ENCODE peak calls at places on chromosome 17, in seven cellular contexts. V is fibroblast of lung, Q is Panc1, I is HL-60, P is brain microvascular endothelial cell, Y is spleen, A is uterus. T is an unnamed sample.

GRCh38 chr17:8753136-8753975 is 5.0 kb downstream of the SPDYE4 start:
- DNase-seq in V (no peak), Q (no peak), I (no peak), P (no peak), Y (no peak), A (no peak), T (no peak)

GRCh38 chr17:47836601-47837000 is 4.5 kb downstream of the SCRN2 start:
- DNase-seq in V (no peak), Q (no peak), I (no peak), P (no peak), Y (no peak), A (no peak), T (no peak)

GRCh38 chr17:32936894-32937500 is 9.0 kb downstream of the TMEM98 start:
- DNase-seq in V (peak; percentile 75), Q (peak; percentile 20), I (peak; percentile 4), P (peak; percentile 49), Y (peak; percentile 81), A (peak; percentile 83), T (peak; percentile 64)

GRCh38 chr17:1275962-1276736 is 3.3 kb upstream of the TRARG1 start:
- DNase-seq in V (peak; percentile 43), Q (no peak), I (no peak), P (peak; percentile 20), Y (peak; percentile 89), A (peak; percentile 49), T (peak; percentile 69)

GRCh38 chr17:11996722-11997146 is 541 bp downstream of the ZNF18 start:
- DNase-seq in V (peak; percentile 34), Q (no peak), I (no peak), P (peak; percentile 14), Y (no peak), A (no peak), T (peak; percentile 63)

GRCh38 chr17:50908860-50909764 is 43.0 kb upstream of the TOB1 start:
- DNase-seq in V (no peak), Q (no peak), I (peak; percentile 69), P (no peak), Y (peak; percentile 79), A (no peak), T (no peak)

GRCh38 chr17:78889525-78889924 is 13.5 kb downstream of the CEP295NL start:
- DNase-seq in V (no peak), Q (no peak), I (no peak), P (no peak), Y (no peak), A (no peak), T (peak; percentile 17)

GRCh38 chr17:17626151-17626805 is 34.8 kb upstream of the PEMT start:
- DNase-seq in V (no peak), Q (no peak), I (no peak), P (no peak), Y (no peak), A (no peak), T (no peak)

GRCh38 chr17:45427181-45427835 is 5.4 kb downstream of the ARHGAP27 start:
- DNase-seq in V (no peak), Q (no peak), I (no peak), P (no peak), Y (peak; percentile 72), A (no peak), T (no peak)

GRCh38 chr17:39270923-39271322 is 45.2 kb upstream of the STAC2 start:
- DNase-seq in V (peak; percentile 92), Q (peak; percentile 2), I (no peak), P (peak; percentile 37), Y (no peak), A (no peak), T (peak; percentile 59)

GRCh38 chr17:65366102-65366844 is 195.2 kb downstream of the AXIN2 start:
- DNase-seq in V (no peak), Q (no peak), I (no peak), P (no peak), Y (no peak), A (no peak), T (no peak)

GRCh38 chr17:2421315-2422147 is 20.7 kb upstream of the MNT start:
- DNase-seq in V (peak; percentile 58), Q (no peak), I (no peak), P (no peak), Y (no peak), A (no peak), T (peak; percentile 16)

GRCh38 chr17:42674755-42675347 is 1.9 kb downstream of the PLEKHH3 start:
- DNase-seq in V (no peak), Q (no peak), I (no peak), P (no peak), Y (no peak), A (no peak), T (peak; percentile 28)

GRCh38 chr17:55783684-55784245 is 32.9 kb downstream of the PCTP start:
- DNase-seq in V (peak; percentile 39), Q (no peak), I (peak; percentile 62), P (no peak), Y (no peak), A (peak; percentile 53), T (no peak)

GRCh38 chr17:71444011-71444574 is 676.7 kb upstream of the SOX9 start:
- DNase-seq in V (no peak), Q (no peak), I (no peak), P (no peak), Y (no peak), A (no peak), T (no peak)

GRCh38 chr17:81665205-81666091 is 957 bp downstream of the OXLD1 start:
- DNase-seq in V (peak; percentile 23), Q (no peak), I (peak; percentile 60), P (peak; percentile 15), Y (no peak), A (no peak), T (peak; percentile 61)

GRCh38 chr17:19716108-19717030 is at the start of gene SLC47A2:
- DNase-seq in V (no peak), Q (no peak), I (no peak), P (no peak), Y (no peak), A (no peak), T (no peak)

GRCh38 chr17:19714542-19715411 is 1.6 kb downstream of the SLC47A2 start:
- DNase-seq in V (no peak), Q (no peak), I (no peak), P (no peak), Y (no peak), A (no peak), T (peak; percentile 5)

GRCh38 chr17:19713901-19714361 is 2.5 kb downstream of the SLC47A2 start:
- DNase-seq in V (no peak), Q (no peak), I (no peak), P (no peak), Y (no peak), A (no peak), T (no peak)

GRCh38 chr17:19712436-19713004 is 3.9 kb downstream of the SLC47A2 start:
- DNase-seq in V (no peak), Q (no peak), I (no peak), P (no peak), Y (no peak), A (no peak), T (no peak)

GRCh38 chr17:19713462-19713861 is 2.9 kb downstream of the SLC47A2 start:
- DNase-seq in V (no peak), Q (no peak), I (no peak), P (no peak), Y (no peak), A (no peak), T (no peak)
- TF ChIP-seq CTCF in V (no peak), Q (no peak), I (no peak), P (peak; percentile 48), Y (no peak), A (no peak), T (no peak)

GRCh38 chr17:58340623-58340876 is 11.5 kb downstream of the SUPT4H1 start:
- DNase-seq in V (no peak), Q (no peak), I (no peak), P (no peak), Y (no peak), A (no peak), T (no peak)

GRCh38 chr17:58339775-58340622 is 11.4 kb upstream of the TSPOAP1 start:
- DNase-seq in V (no peak), Q (no peak), I (no peak), P (no peak), Y (peak; percentile 51), A (no peak), T (peak; percentile 42)

GRCh38 chr17:58337600-58338453 is 9.2 kb upstream of the TSPOAP1 start:
- DNase-seq in V (peak; percentile 93), Q (no peak), I (peak; percentile 94), P (peak; percentile 69), Y (peak; percentile 99), A (peak; percentile 59), T (peak; percentile 96)

GRCh38 chr17:58338454-58338841 is 9.9 kb upstream of the TSPOAP1 start:
- DNase-seq in V (no peak), Q (no peak), I (no peak), P (no peak), Y (no peak), A (no peak), T (no peak)

DNA sequence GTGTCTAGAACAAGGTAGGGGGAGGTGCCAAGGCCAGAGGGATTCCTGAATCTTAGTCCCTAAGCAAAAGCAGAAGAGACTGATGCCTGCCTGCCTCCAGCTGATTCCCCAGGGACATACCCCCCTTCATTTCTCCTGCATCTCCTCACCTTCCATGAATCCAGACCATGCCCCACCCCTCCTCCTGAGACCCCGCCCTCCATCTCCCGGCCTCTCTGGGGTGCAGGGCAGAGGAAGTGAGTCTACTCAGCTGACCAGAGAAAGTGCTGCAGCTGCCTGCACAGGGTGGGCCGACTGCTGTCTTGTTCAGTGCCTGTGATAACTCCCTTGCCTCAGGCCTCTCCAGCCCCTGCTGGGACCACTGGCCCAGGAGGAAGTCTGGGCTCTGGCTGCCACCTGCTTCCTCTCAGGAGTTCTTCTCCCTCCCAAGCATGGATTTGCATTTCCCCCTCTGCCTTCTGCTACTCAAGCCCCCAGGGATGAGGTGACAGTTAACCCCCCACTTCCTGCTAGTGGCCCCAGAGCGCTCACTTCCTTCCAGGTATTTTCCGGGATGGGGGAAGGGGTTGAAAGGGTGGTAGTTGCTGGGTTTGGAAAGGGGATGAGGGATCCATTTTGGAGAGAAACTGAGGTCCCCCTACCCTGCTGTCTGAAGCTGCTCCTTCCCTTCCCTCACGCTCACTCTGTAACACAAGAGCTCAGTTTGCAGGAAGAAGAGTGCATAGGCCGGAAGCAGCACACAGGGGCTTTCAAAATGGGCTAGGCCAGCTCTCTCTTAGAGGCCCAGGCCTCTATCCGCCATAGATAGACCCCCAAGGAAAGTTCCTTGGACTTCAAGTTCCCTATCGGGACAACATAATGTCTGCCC is 10.5 kb upstream of the TSPOAP1 start:
- DNase-seq in V (peak; percentile 70), Q (no peak), I (peak; percentile 98), P (peak; percentile 51), Y (peak; percentile 93), A (no peak), T (peak; percentile 86)
- H3K27ac ChIP-seq in V (peak overlapping the region; percentile 80), Q (no peak overlapping the region), I (peak overlapping the region; percentile 100), P (peak overlapping the region; percentile 66), Y (peak overlapping the region; percentile 97), A (peak overlapping the region; percentile 83), T (peak overlapping the region; percentile 99)

GRCh38 chr17:75594499-75595283 is 7.1 kb downstream of the MYO15B start:
- DNase-seq in V (no peak), Q (no peak), I (no peak), P (no peak), Y (no peak), A (no peak), T (peak; percentile 25)
- TF ChIP-seq CTCF in V (no peak), Q (no peak), I (no peak), P (no peak), Y (no peak), A (no peak), T (peak; percentile 36)

DNA sequence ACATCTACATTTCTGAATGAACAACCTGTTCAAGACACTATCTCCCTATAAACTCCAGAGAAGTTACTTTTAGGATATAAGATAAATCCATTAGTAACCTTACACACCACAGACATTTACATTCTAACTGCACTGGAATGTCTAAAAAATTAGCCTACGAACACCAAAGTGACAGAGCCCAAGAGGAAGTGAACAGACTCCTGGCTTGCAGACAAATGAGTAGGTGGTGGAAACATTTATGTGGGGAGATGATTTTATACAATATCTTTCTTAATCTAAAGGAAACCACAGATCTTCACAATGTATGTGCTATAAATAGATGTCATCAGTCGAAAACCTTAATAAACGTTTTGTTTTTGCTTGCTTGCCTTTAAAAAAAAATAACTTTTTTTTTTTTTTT is 18.8 kb downstream of the ZNF652 start:
- DNase-seq in V (no peak), Q (no peak), I (no peak), P (peak; percentile 25), Y (no peak), A (no peak), T (peak; percentile 42)
- H3K27ac ChIP-seq in V (no peak overlapping the region), Q (no peak overlapping the region), I (peak overlapping the region; percentile 42), P (no peak overlapping the region), Y (no peak overlapping the region), A (no peak overlapping the region), T (no peak overlapping the region)